ENCODE peak calls at places on chromosomes 11 and 22, in six cellular contexts. Z is fibroblast of pulmonary artery, T is choroid plexus epithelial cell, S is right atrium auricular region, W is GM23338, N is BJ. V is an unnamed sample.

GRCh38 chr22:48855013-48855412 is 972.7 kb downstream of the BRD1 start:
- DNase-seq in N (no peak), T (no peak), S (no peak), Z (no peak), W (no peak), V (no peak)

GRCh38 chr22:26326803-26327202 is 102.3 kb upstream of the ASPHD2 start:
- DNase-seq in Z (no peak), S (no peak), N (no peak), T (no peak), W (no peak), V (no peak)

GRCh38 chr11:134370526-134371435 is 39.0 kb downstream of the GLB1L2 start:
- DNase-seq in T (no peak), N (no peak), W (no peak), S (no peak), Z (no peak), V (no peak)

GRCh38 chr11:126603486-126603885 is 248.0 kb downstream of the ST3GAL4 start:
- DNase-seq in N (no peak), Z (no peak), T (no peak), S (no peak), W (no peak), V (no peak)

GRCh38 chr11:117826360-117826635 is 1.8 kb upstream of the FXYD2 start:
- DNase-seq in W (no peak), Z (no peak), N (no peak), S (no peak), T (no peak), V (no peak)

GRCh38 chr11:73876424-73877300 is at the start of the genes COA4 and PAAF1:
- DNase-seq in Z (peak), W (peak), S (peak), N (peak), T (peak), V (peak)

GRCh38 chr11:1300569-1301187 is 8.8 kb downstream of the TOLLIP start:
- DNase-seq in S (no peak), T (no peak), N (no peak), Z (no peak), W (no peak), V (no peak)

GRCh38 chr11:96137357-96137756 is 205.6 kb downstream of the MAML2 start:
- DNase-seq in W (no peak), T (no peak), Z (peak), N (no peak), S (no peak), V (no peak)

GRCh38 chr11:108278546-108278945 is 55.7 kb downstream of the ATM start:
- DNase-seq in N (no peak), S (no peak), Z (peak), T (peak), W (peak), V (no peak)

GRCh38 chr11:110311783-110312578 is 15.6 kb upstream of the RDX start:
- DNase-seq in N (no peak), Z (peak), T (peak), S (no peak), W (no peak), V (peak)

GRCh38 chr11:128069665-128070064 is 517.7 kb downstream of the ETS1 start:
- DNase-seq in N (no peak), T (no peak), Z (no peak), S (no peak), W (no peak), V (no peak)
- TF ChIP-seq CTCF in N (no peak), T (no peak), Z (no peak), S (no peak), W (no peak), V (no peak)

GRCh38 chr11:2930705-2931415 is 1.6 kb upstream of the PHLDA2 start:
- DNase-seq in T (peak), S (no peak), N (no peak), Z (peak), W (peak), V (peak)

GRCh38 chr11:2928605-2929510 is at the start of gene PHLDA2:
- DNase-seq in T (peak), Z (peak), S (no peak), W (peak), N (no peak), V (peak)

GRCh38 chr11:2927851-2928604 is 1.2 kb downstream of the PHLDA2 start:
- DNase-seq in T (peak), Z (peak), W (no peak), N (no peak), S (no peak), V (peak)

GRCh38 chr11:2929880-2930704 is 872 bp upstream of the PHLDA2 start:
- DNase-seq in N (no peak), S (no peak), W (peak), T (peak), Z (no peak), V (peak)

GRCh38 chr11:2929511-2929879 is 275 bp upstream of the PHLDA2 start:
- DNase-seq in N (no peak), S (no peak), T (peak), Z (peak), W (no peak), V (peak)
- H3K4me3 ChIP-seq in N (peak), S (peak), T (peak), Z (peak), W (peak), V (peak)

GRCh38 chr11:61509058-61510029 is 795 bp downstream of the LRRC10B start:
- DNase-seq in S (no peak), W (peak), Z (peak), N (peak), T (peak), V (peak)
- TF ChIP-seq CTCF in S (peak), W (peak), Z (peak), N (peak), T (peak), V (peak)

GRCh38 chr11:12674936-12675696 is 895 bp downstream of the TEAD1 start:
- DNase-seq in S (no peak), W (peak), Z (peak), N (no peak), T (no peak), V (peak)
- H3K4me3 ChIP-seq in S (peak), W (peak), Z (peak), N (peak), T (peak), V (peak)

GRCh38 chr22:30573594-30574094 is 821 bp downstream of the GAL3ST1 start:
- DNase-seq in N (no peak), Z (no peak), W (peak), S (no peak), T (no peak), V (no peak)

GRCh38 chr22:30574095-30574981 is at the start of gene GAL3ST1:
- DNase-seq in W (peak), Z (no peak), S (no peak), N (no peak), T (no peak), V (no peak)

GRCh38 chr22:30575859-30576258 is 1.4 kb upstream of the GAL3ST1 start:
- DNase-seq in S (no peak), Z (no peak), T (no peak), N (no peak), W (no peak), V (no peak)

GRCh38 chr22:30572840-30573593 is 1.4 kb downstream of the GAL3ST1 start:
- DNase-seq in T (no peak), S (no peak), N (no peak), Z (no peak), W (no peak), V (no peak)

GRCh38 chr22:30575011-30575671 is 676 bp upstream of the GAL3ST1 start:
- DNase-seq in S (peak), N (no peak), W (peak), Z (peak), T (no peak), V (no peak)
- TF ChIP-seq CTCF in S (no peak), N (peak), W (peak), Z (peak), T (no peak), V (peak)

V was measured in epithelial cell of esophagus.